ENCODE peak calls at places on chromosomes 6 and 20, in four cellular contexts. M, N, F and I are unnamed samples.

GRCh38 chr6:87929843-87930288 is 117.8 kb upstream of the SPACA1 start:
- DNase-seq in F (peak), N (peak), M (peak), I (peak)

GRCh38 chr6:119921491-119922010 is 572.0 kb upstream of the MAN1A1 start:
- DNase-seq in N (no peak), F (no peak), M (no peak), I (no peak)

GRCh38 chr20:33005132-33005566 is 916 bp upstream of the SUN5 start:
- DNase-seq in N (peak), F (no peak), M (no peak), I (no peak)

GRCh38 chr6:134394905-134395304 is 77.0 kb upstream of the SGK1 start:
- DNase-seq in F (no peak), N (no peak), M (no peak), I (no peak)

GRCh38 chr20:32911355-32911754 is 52.6 kb downstream of the EFCAB8 start:
- DNase-seq in N (no peak), M (no peak), F (no peak), I (no peak)

GRCh38 chr6:36929152-36929551 is 25.4 kb upstream of the PI16 start:
- DNase-seq in M (no peak), F (no peak), N (no peak), I (no peak)

GRCh38 chr6:18492957-18493356 is 105.8 kb downstream of the RNF144B start:
- DNase-seq in M (no peak), F (no peak), N (no peak), I (no peak)

GRCh38 chr6:57303931-57304681 is 13.3 kb upstream of the PRIM2 start:
- DNase-seq in F (no peak), N (peak), M (no peak), I (no peak)

GRCh38 chr6:35376282-35376681 is 33.9 kb downstream of the PPARD start:
- DNase-seq in F (no peak), M (no peak), N (no peak), I (no peak)

GRCh38 chr20:37245671-37246237 is 15.9 kb downstream of the GHRH start:
- DNase-seq in F (no peak), M (no peak), N (no peak), I (no peak)

GRCh38 chr6:5025911-5026819 is 22.3 kb upstream of the RPP40 start:
- DNase-seq in N (peak), F (no peak), M (peak), I (peak)

GRCh38 chr6:92737983-92738382 is 681.4 kb downstream of the EPHA7 start:
- DNase-seq in F (no peak), N (no peak), M (no peak), I (no peak)

GRCh38 chr6:7959453-7959852 is 48.9 kb upstream of the TXNDC5 start:
- DNase-seq in N (no peak), M (no peak), F (no peak), I (no peak)

GRCh38 chr6:149933461-149933860 is 8.4 kb upstream of the ULBP2 start:
- DNase-seq in M (no peak), N (no peak), F (no peak), I (no peak)

GRCh38 chr6:3741477-3741871 is 10.0 kb downstream of the PXDC1 start:
- DNase-seq in N (no peak), M (no peak), F (no peak), I (no peak)

GRCh38 chr6:113103618-113104390 is 753.3 kb upstream of the MARCKS start:
- DNase-seq in N (peak), M (no peak), F (no peak), I (no peak)

GRCh38 chr20:62426678-62427077 is 661 bp downstream of the RBBP8NL start:
- DNase-seq in N (no peak), M (no peak), F (no peak), I (no peak)

GRCh38 chr6:254011-254410 is 38.3 kb upstream of the DUSP22 start:
- DNase-seq in F (no peak), N (no peak), M (no peak), I (no peak)

GRCh38 chr20:43515628-43516027 is 8.1 kb downstream of the L3MBTL1 start:
- DNase-seq in F (no peak), N (no peak), M (no peak), I (no peak)

GRCh38 chr6:111533087-111533784 is 50.2 kb upstream of the REV3L start:
- DNase-seq in F (no peak), N (no peak), M (no peak), I (peak)

GRCh38 chr20:2805682-2806350 is 5.4 kb upstream of the CPXM1 start:
- DNase-seq in M (no peak), N (no peak), F (no peak), I (no peak)

GRCh38 chr6:2658788-2659187 is 91.9 kb downstream of the MYLK4 start:
- DNase-seq in F (no peak), N (peak), M (no peak), I (no peak)

GRCh38 chr6:146194434-146194833 is 165.6 kb downstream of the GRM1 start:
- DNase-seq in M (no peak), F (no peak), N (no peak), I (no peak)

GRCh38 chr20:63567382-63568169 is 6.5 kb downstream of the HELZ2 start:
- DNase-seq in F (peak), M (no peak), N (peak), I (no peak)

GRCh38 chr6:25369043-25369442 is 89.9 kb downstream of the CARMIL1 start:
- DNase-seq in M (no peak), N (no peak), F (no peak), I (no peak)

GRCh38 chr6:1901556-1901955 is 291.8 kb downstream of the FOXC1 start:
- DNase-seq in N (peak), F (no peak), M (no peak), I (no peak)

GRCh38 chr6:158517581-158517980 is 42.3 kb upstream of the TMEM181 start:
- DNase-seq in M (no peak), N (no peak), F (no peak), I (no peak)

GRCh38 chr20:35443003-35443402 is 5.0 kb upstream of the GDF5 start:
- DNase-seq in F (no peak), M (no peak), N (peak), I (no peak)

GRCh38 chr20:21161926-21162325 is 36.0 kb downstream of the KIZ start:
- DNase-seq in F (no peak), N (no peak), M (no peak), I (no peak)

GRCh38 chr6:50815436-50816114 is 3.1 kb upstream of the TFAP2B start:
- DNase-seq in N (peak), M (no peak), F (no peak), I (no peak)

GRCh38 chr6:127954082-127954481 is 53.2 kb upstream of the THEMIS start:
- DNase-seq in N (no peak), F (no peak), M (no peak), I (no peak)

GRCh38 chr6:33124525-33124901 is 48.7 kb downstream of the HLA-DPB1 start:
- DNase-seq in N (no peak), M (no peak), F (no peak), I (no peak)

GRCh38 chr6:100488231-100488630 is 23.5 kb upstream of the SIM1 start:
- DNase-seq in M (no peak), F (no peak), N (peak), I (no peak)